ENCODE peak calls at places on chromosome 14, in seven cellular contexts. One of them, this sample, is unnamed.

GRCh38 chr14:22579881-22580280 is 9.1 kb downstream of the DAD1 start:
- DNase-seq in lower leg skin: no peak
- DNase-seq in stomach: no peak
- DNase-seq in suprapubic skin: no peak
- DNase-seq in heart right ventricle: no peak
- DNase-seq in mucosa of descending colon: no peak
- DNase-seq in body of pancreas: no peak
- DNase-seq in this sample: no peak

GRCh38 chr14:106883218-106883692 is 1356.9 kb downstream of the TMEM121 start:
- DNase-seq in mucosa of descending colon: peak; percentile 59
- DNase-seq in body of pancreas: no peak
- DNase-seq in stomach: no peak
- DNase-seq in lower leg skin: no peak
- DNase-seq in heart right ventricle: no peak
- DNase-seq in suprapubic skin: no peak
- DNase-seq in this sample: no peak

GRCh38 chr14:51490205-51490604 is 161.5 kb upstream of the FRMD6 start:
- DNase-seq in body of pancreas: no peak
- DNase-seq in stomach: no peak
- DNase-seq in lower leg skin: no peak
- DNase-seq in heart right ventricle: no peak
- DNase-seq in suprapubic skin: no peak
- DNase-seq in mucosa of descending colon: no peak
- DNase-seq in this sample: no peak

GRCh38 chr14:57470909-57471308 is 22.7 kb downstream of the CCDC198 start:
- DNase-seq in mucosa of descending colon: no peak
- DNase-seq in body of pancreas: no peak
- DNase-seq in suprapubic skin: no peak
- DNase-seq in heart right ventricle: no peak
- DNase-seq in lower leg skin: no peak
- DNase-seq in stomach: no peak
- DNase-seq in this sample: no peak

GRCh38 chr14:61754627-61755381 is 7.4 kb upstream of the SNAPC1 start:
- DNase-seq in heart right ventricle: no peak
- DNase-seq in lower leg skin: no peak
- DNase-seq in stomach: no peak
- DNase-seq in mucosa of descending colon: no peak
- DNase-seq in suprapubic skin: no peak
- DNase-seq in body of pancreas: no peak
- DNase-seq in this sample: no peak

GRCh38 chr14:24283796-24284460 is 12.5 kb upstream of the RABGGTA start:
- DNase-seq in heart right ventricle: no peak
- DNase-seq in stomach: no peak
- DNase-seq in suprapubic skin: no peak
- DNase-seq in mucosa of descending colon: no peak
- DNase-seq in lower leg skin: no peak
- DNase-seq in body of pancreas: no peak
- DNase-seq in this sample: peak; percentile 59

GRCh38 chr14:33938131-33938949 is 12.5 kb downstream of the EGLN3 start:
- DNase-seq in suprapubic skin: peak; percentile 76
- DNase-seq in body of pancreas: peak; percentile 91
- DNase-seq in heart right ventricle: peak; percentile 81
- DNase-seq in lower leg skin: peak; percentile 91
- DNase-seq in stomach: peak; percentile 85
- DNase-seq in mucosa of descending colon: peak; percentile 84
- DNase-seq in this sample: no peak

GRCh38 chr14:52048641-52049204 is 20.1 kb downstream of the NID2 start:
- DNase-seq in heart right ventricle: no peak
- DNase-seq in body of pancreas: no peak
- DNase-seq in stomach: no peak
- DNase-seq in lower leg skin: no peak
- DNase-seq in mucosa of descending colon: no peak
- DNase-seq in suprapubic skin: no peak
- DNase-seq in this sample: no peak

GRCh38 chr14:50599700-50600444 is 39.9 kb downstream of the ATL1 start:
- DNase-seq in stomach: no peak
- DNase-seq in suprapubic skin: no peak
- DNase-seq in mucosa of descending colon: no peak
- DNase-seq in heart right ventricle: no peak
- DNase-seq in body of pancreas: no peak
- DNase-seq in lower leg skin: no peak
- DNase-seq in this sample: no peak

GRCh38 chr14:50795909-50796308 is 35.1 kb downstream of the NIN start:
- DNase-seq in body of pancreas: no peak
- DNase-seq in heart right ventricle: no peak
- DNase-seq in suprapubic skin: no peak
- DNase-seq in lower leg skin: no peak
- DNase-seq in mucosa of descending colon: no peak
- DNase-seq in stomach: no peak
- DNase-seq in this sample: no peak

GRCh38 chr14:99752486-99753121 is 40.6 kb upstream of the EML1 start:
- DNase-seq in mucosa of descending colon: no peak
- DNase-seq in suprapubic skin: no peak
- DNase-seq in heart right ventricle: no peak
- DNase-seq in lower leg skin: no peak
- DNase-seq in stomach: no peak
- DNase-seq in body of pancreas: peak; percentile 16
- DNase-seq in this sample: peak; percentile 77

GRCh38 chr14:36633580-36633979 is 28.1 kb upstream of the PAX9 start:
- DNase-seq in heart right ventricle: no peak
- DNase-seq in mucosa of descending colon: no peak
- DNase-seq in stomach: no peak
- DNase-seq in body of pancreas: no peak
- DNase-seq in lower leg skin: no peak
- DNase-seq in suprapubic skin: no peak
- DNase-seq in this sample: no peak

GRCh38 chr14:104135121-104135903 is 3.1 kb upstream of the KIF26A start:
- DNase-seq in suprapubic skin: peak; percentile 64
- DNase-seq in mucosa of descending colon: peak; percentile 44
- DNase-seq in body of pancreas: peak; percentile 25
- DNase-seq in heart right ventricle: no peak
- DNase-seq in stomach: no peak
- DNase-seq in lower leg skin: peak; percentile 85
- DNase-seq in this sample: peak; percentile 73

GRCh38 chr14:102317564-102318248 is 1.8 kb upstream of the ZNF839 start:
- DNase-seq in body of pancreas: no peak
- DNase-seq in suprapubic skin: no peak
- DNase-seq in mucosa of descending colon: no peak
- DNase-seq in stomach: no peak
- DNase-seq in heart right ventricle: peak; percentile 60
- DNase-seq in lower leg skin: no peak
- DNase-seq in this sample: no peak

GRCh38 chr14:69789118-69789640 is 7.9 kb downstream of the SLC10A1 start:
- DNase-seq in heart right ventricle: no peak
- DNase-seq in lower leg skin: no peak
- DNase-seq in body of pancreas: no peak
- DNase-seq in mucosa of descending colon: no peak
- DNase-seq in suprapubic skin: no peak
- DNase-seq in stomach: no peak
- DNase-seq in this sample: no peak

GRCh38 chr14:22255042-22255441 is 334.0 kb downstream of the DAD1 start:
- DNase-seq in mucosa of descending colon: no peak
- DNase-seq in suprapubic skin: no peak
- DNase-seq in body of pancreas: no peak
- DNase-seq in lower leg skin: no peak
- DNase-seq in stomach: no peak
- DNase-seq in heart right ventricle: no peak
- DNase-seq in this sample: no peak

GRCh38 chr14:50822501-50823042 is 8.4 kb downstream of the NIN start:
- DNase-seq in lower leg skin: no peak
- DNase-seq in stomach: no peak
- DNase-seq in suprapubic skin: no peak
- DNase-seq in heart right ventricle: no peak
- DNase-seq in body of pancreas: no peak
- DNase-seq in mucosa of descending colon: no peak
- DNase-seq in this sample: no peak

GRCh38 chr14:90523544-90523943 is 126.7 kb downstream of the CALM1 start:
- DNase-seq in stomach: no peak
- DNase-seq in heart right ventricle: no peak
- DNase-seq in body of pancreas: no peak
- DNase-seq in suprapubic skin: no peak
- DNase-seq in mucosa of descending colon: peak; percentile 29
- DNase-seq in lower leg skin: no peak
- DNase-seq in this sample: no peak

GRCh38 chr14:87678624-87679023 is 314.4 kb downstream of the GALC start:
- DNase-seq in body of pancreas: no peak
- DNase-seq in lower leg skin: no peak
- DNase-seq in mucosa of descending colon: no peak
- DNase-seq in heart right ventricle: no peak
- DNase-seq in stomach: no peak
- DNase-seq in suprapubic skin: no peak
- DNase-seq in this sample: no peak
- TF ChIP-seq CTCF in body of pancreas: no peak
- TF ChIP-seq CTCF in lower leg skin: no peak
- TF ChIP-seq CTCF in mucosa of descending colon: no peak
- TF ChIP-seq CTCF in heart right ventricle: no peak
- TF ChIP-seq CTCF in stomach: no peak
- TF ChIP-seq CTCF in suprapubic skin: no peak
- TF ChIP-seq CTCF in this sample: no peak

DNA sequence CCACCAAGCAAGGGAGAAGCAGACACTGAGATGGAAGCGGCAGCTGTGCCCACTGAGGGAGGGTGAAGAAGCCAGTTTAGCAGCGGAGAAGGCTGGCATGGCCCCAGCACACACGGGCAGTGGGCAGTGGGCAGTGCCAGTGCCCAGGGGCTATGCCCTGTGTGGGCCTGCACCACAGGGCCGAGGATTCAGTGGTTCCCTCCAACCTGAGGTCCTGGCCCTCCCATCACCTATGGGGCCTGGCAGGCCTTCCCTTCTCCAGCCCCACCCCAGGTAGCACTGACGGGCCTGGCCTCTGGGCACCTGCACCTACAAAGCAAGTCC is 81.1 kb downstream of the ITPK1 start:
- DNase-seq in mucosa of descending colon: no peak
- DNase-seq in body of pancreas: no peak
- DNase-seq in lower leg skin: no peak
- DNase-seq in heart right ventricle: no peak
- DNase-seq in suprapubic skin: no peak
- DNase-seq in stomach: no peak
- DNase-seq in this sample: no peak
- TF ChIP-seq CTCF in mucosa of descending colon: no peak
- TF ChIP-seq CTCF in body of pancreas: no peak
- TF ChIP-seq CTCF in lower leg skin: no peak
- TF ChIP-seq CTCF in heart right ventricle: no peak
- TF ChIP-seq CTCF in suprapubic skin: no peak
- TF ChIP-seq CTCF in stomach: no peak
- TF ChIP-seq CTCF in this sample: peak; percentile 6

GRCh38 chr14:105198588-105198987 is 17.5 kb upstream of the NUDT14 start:
- DNase-seq in stomach: no peak
- DNase-seq in lower leg skin: no peak
- DNase-seq in heart right ventricle: no peak
- DNase-seq in suprapubic skin: no peak
- DNase-seq in mucosa of descending colon: no peak
- DNase-seq in body of pancreas: no peak
- DNase-seq in this sample: no peak
- TF ChIP-seq CTCF in stomach: no peak
- TF ChIP-seq CTCF in lower leg skin: no peak
- TF ChIP-seq CTCF in heart right ventricle: no peak
- TF ChIP-seq CTCF in suprapubic skin: no peak
- TF ChIP-seq CTCF in mucosa of descending colon: no peak
- TF ChIP-seq CTCF in body of pancreas: no peak
- TF ChIP-seq CTCF in this sample: peak; percentile 24

GRCh38 chr14:54489318-54489683 is 521 bp upstream of the GMFB start:
- DNase-seq in stomach: no peak
- DNase-seq in heart right ventricle: no peak
- DNase-seq in mucosa of descending colon: no peak
- DNase-seq in suprapubic skin: no peak
- DNase-seq in body of pancreas: no peak
- DNase-seq in lower leg skin: no peak
- DNase-seq in this sample: no peak
- TF ChIP-seq CTCF in stomach: no peak
- TF ChIP-seq CTCF in heart right ventricle: no peak
- TF ChIP-seq CTCF in mucosa of descending colon: no peak
- TF ChIP-seq CTCF in suprapubic skin: no peak
- TF ChIP-seq CTCF in body of pancreas: peak; percentile 2
- TF ChIP-seq CTCF in lower leg skin: no peak
- TF ChIP-seq CTCF in this sample: peak; percentile 33

DNA sequence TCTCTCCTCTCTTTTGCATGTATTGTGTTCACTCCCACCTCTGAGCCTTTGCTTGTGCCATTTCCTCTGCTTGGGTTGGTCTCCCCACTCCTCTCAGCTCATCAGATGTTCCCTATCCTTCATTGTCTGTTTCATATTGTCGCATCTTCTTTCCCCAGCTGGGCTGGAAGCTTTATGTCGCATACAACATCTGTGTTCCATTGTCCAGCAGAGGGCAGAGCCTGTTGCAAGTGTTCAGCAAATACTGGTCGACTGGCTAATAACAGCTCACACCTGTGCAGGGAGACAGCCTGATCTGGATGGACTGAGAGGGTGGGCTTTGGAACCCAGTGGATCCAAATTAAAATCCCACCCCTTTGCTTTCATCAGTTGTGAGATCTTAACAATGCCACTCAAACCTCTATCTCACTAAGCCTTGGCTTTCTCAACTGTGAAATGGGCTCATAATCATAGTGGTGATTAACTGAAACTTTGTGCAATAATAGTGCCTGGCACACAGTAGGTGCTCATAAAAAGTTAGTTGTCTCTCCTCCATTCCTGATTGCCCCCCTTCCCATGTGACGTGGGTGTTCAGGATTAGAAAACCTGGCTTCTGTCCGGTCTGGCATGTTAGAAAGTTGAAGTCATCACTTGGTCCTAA is 75.8 kb downstream of the RIN3 start:
- DNase-seq in stomach: no peak
- DNase-seq in heart right ventricle: no peak
- DNase-seq in suprapubic skin: peak; percentile 17
- DNase-seq in mucosa of descending colon: no peak
- DNase-seq in body of pancreas: no peak
- DNase-seq in lower leg skin: no peak
- DNase-seq in this sample: no peak
- TF ChIP-seq CTCF in stomach: no peak
- TF ChIP-seq CTCF in heart right ventricle: peak; percentile 41
- TF ChIP-seq CTCF in suprapubic skin: no peak
- TF ChIP-seq CTCF in mucosa of descending colon: no peak
- TF ChIP-seq CTCF in body of pancreas: no peak
- TF ChIP-seq CTCF in lower leg skin: no peak
- TF ChIP-seq CTCF in this sample: peak; percentile 55

GRCh38 chr14:44369401-44370123 is 137.5 kb downstream of the FSCB start:
- DNase-seq in suprapubic skin: no peak
- DNase-seq in body of pancreas: no peak
- DNase-seq in mucosa of descending colon: no peak
- DNase-seq in heart right ventricle: no peak
- DNase-seq in stomach: no peak
- DNase-seq in lower leg skin: no peak
- DNase-seq in this sample: no peak
- TF ChIP-seq CTCF in suprapubic skin: no peak
- TF ChIP-seq CTCF in body of pancreas: no peak
- TF ChIP-seq CTCF in mucosa of descending colon: no peak
- TF ChIP-seq CTCF in heart right ventricle: no peak
- TF ChIP-seq CTCF in stomach: no peak
- TF ChIP-seq CTCF in lower leg skin: no peak
- TF ChIP-seq CTCF in this sample: no peak

This sample was measured in chondrocyte.